ENCODE peak calls at places on chromosomes 4 and X, in eight cellular contexts. J is heart left ventricle, G is Peyer's patch, P is SJCRH30, Z is mesendoderm, S is foreskin fibroblast, R is IMR-90, H is fibroblast of lung. Y is an unnamed sample.

GRCh38 chrX:17553451-17553850 is 178.5 kb downstream of the NHS start:
- DNase-seq in R (peak; percentile 70), S (peak; percentile 76), P (no peak), G (no peak), Z (peak; percentile 36), H (peak; percentile 88), J (no peak), Y (no peak)

GRCh38 chrX:120653000-120653399 is 23.1 kb upstream of the C1GALT1C1 start:
- DNase-seq in P (peak; percentile 7), H (no peak), Z (peak; percentile 20), R (no peak), J (no peak), S (no peak), G (no peak), Y (no peak)

GRCh38 chr4:107050525-107051135 is 14.5 kb upstream of the DKK2 start:
- DNase-seq in J (no peak), G (no peak), P (no peak), R (peak; percentile 10), H (no peak), Z (peak; percentile 30), S (peak; percentile 12), Y (no peak)

GRCh38 chr4:92268642-92269041 is 35.1 kb upstream of the GRID2 start:
- DNase-seq in H (no peak), P (no peak), S (no peak), J (no peak), Z (no peak), G (no peak), R (no peak), Y (no peak)

GRCh38 chrX:20461576-20461975 is 194.9 kb upstream of the RPS6KA3 start:
- DNase-seq in S (peak; percentile 48), G (no peak), Z (no peak), R (peak; percentile 39), P (peak; percentile 62), J (no peak), H (peak; percentile 81), Y (no peak)

GRCh38 chr4:84849051-84849640 is 117.3 kb downstream of the WDFY3 start:
- DNase-seq in S (no peak), P (peak; percentile 85), G (no peak), H (no peak), J (no peak), Z (no peak), R (no peak), Y (no peak)

GRCh38 chr4:17511041-17511949 is 595 bp downstream of the QDPR start:
- DNase-seq in P (peak; percentile 57), S (peak; percentile 69), J (peak; percentile 81), Z (peak; percentile 55), H (peak; percentile 45), G (peak; percentile 63), R (peak; percentile 33), Y (peak; percentile 62)

GRCh38 chr4:101958547-101958946 is 168.0 kb downstream of the BANK1 start:
- DNase-seq in J (no peak), H (no peak), G (no peak), Z (no peak), R (no peak), S (no peak), P (no peak), Y (no peak)

GRCh38 chrX:154051210-154051810 is 31.6 kb upstream of the IRAK1 start:
- DNase-seq in S (peak; percentile 78), H (peak; percentile 43), R (peak; percentile 59), J (no peak), G (peak; percentile 83), P (peak; percentile 47), Z (peak; percentile 67), Y (peak; percentile 70)

GRCh38 chr4:61200195-61200990 is at the start of gene ADGRL3:
- DNase-seq in S (peak; percentile 54), J (peak; percentile 72), H (peak; percentile 60), P (peak; percentile 30), R (peak; percentile 6), G (no peak), Z (peak; percentile 94), Y (peak; percentile 26)

GRCh38 chr4:61201562-61202099 is 1.5 kb downstream of the ADGRL3 start:
- DNase-seq in S (peak; percentile 23), J (peak; percentile 68), P (peak; percentile 8), H (peak; percentile 7), R (no peak), Z (peak; percentile 36), G (no peak), Y (no peak)

GRCh38 chr4:61202100-61202637 is 2.0 kb downstream of the ADGRL3 start:
- DNase-seq in G (no peak), Z (peak; percentile 60), J (peak; percentile 59), H (peak; percentile 16), R (no peak), S (peak; percentile 17), P (peak; percentile 4), Y (no peak)

GRCh38 chr4:61200991-61201526 is 933 bp downstream of the ADGRL3 start:
- DNase-seq in Z (peak; percentile 74), P (peak; percentile 16), R (no peak), J (peak; percentile 66), G (no peak), S (peak; percentile 50), H (peak; percentile 40), Y (no peak)

GRCh38 chr4:61199869-61200194 is 294 bp upstream of the ADGRL3 start:
- DNase-seq in G (no peak), S (peak; percentile 1), Z (no peak), J (no peak), R (no peak), P (no peak), H (no peak), Y (no peak)
- H3K4me3 ChIP-seq in G (peak overlapping the region; percentile 53), S (no peak overlapping the region), Z (peak overlapping the region; percentile 44), J (peak overlapping the region; percentile 65), R (peak overlapping the region; percentile 62), P (peak overlapping the region; percentile 56), H (no peak overlapping the region), Y (peak overlapping the region; percentile 21)

GRCh38 chr4:165326831-165327210 is 648 bp upstream of the MSMO1 start:
- DNase-seq in S (peak; percentile 53), P (no peak), H (no peak), J (no peak), R (peak; percentile 9), Z (peak; percentile 68), G (peak; percentile 32), Y (no peak)

GRCh38 chr4:165327211-165328100 is at the start of gene MSMO1:
- DNase-seq in H (peak; percentile 99), R (peak; percentile 99), S (peak; percentile 100), J (peak; percentile 100), P (peak; percentile 96), Z (peak; percentile 100), G (peak; percentile 98), Y (peak; percentile 98)

GRCh38 chr4:165324918-165325304 is 2.6 kb upstream of the MSMO1 start:
- DNase-seq in P (no peak), R (no peak), G (no peak), S (no peak), H (no peak), Z (no peak), J (no peak), Y (no peak)

GRCh38 chr4:165324203-165324917 is 3.1 kb upstream of the MSMO1 start:
- DNase-seq in R (no peak), S (no peak), Z (no peak), J (no peak), G (no peak), P (no peak), H (no peak), Y (no peak)

GRCh38 chr4:165325732-165326512 is 1.5 kb upstream of the MSMO1 start:
- DNase-seq in G (no peak), P (no peak), H (peak; percentile 95), Z (peak; percentile 76), S (peak; percentile 87), R (peak; percentile 93), J (no peak), Y (no peak)
- H3K4me3 ChIP-seq in G (peak overlapping the region; percentile 82), P (peak overlapping the region; percentile 97), H (no peak overlapping the region), Z (no peak overlapping the region), S (peak overlapping the region; percentile 68), R (no peak overlapping the region), J (peak overlapping the region; percentile 91), Y (peak overlapping the region; percentile 95)

GRCh38 chr4:131450572-131451209 is 1698.4 kb upstream of the PCDH10 start:
- DNase-seq in Z (no peak), P (no peak), S (no peak), H (no peak), G (no peak), R (no peak), J (no peak), Y (no peak)
- H3K4me3 ChIP-seq in Z (no peak overlapping the region), P (no peak overlapping the region), S (no peak overlapping the region), H (no peak overlapping the region), G (no peak overlapping the region), R (no peak overlapping the region), J (no peak overlapping the region), Y (no peak overlapping the region)

DNA sequence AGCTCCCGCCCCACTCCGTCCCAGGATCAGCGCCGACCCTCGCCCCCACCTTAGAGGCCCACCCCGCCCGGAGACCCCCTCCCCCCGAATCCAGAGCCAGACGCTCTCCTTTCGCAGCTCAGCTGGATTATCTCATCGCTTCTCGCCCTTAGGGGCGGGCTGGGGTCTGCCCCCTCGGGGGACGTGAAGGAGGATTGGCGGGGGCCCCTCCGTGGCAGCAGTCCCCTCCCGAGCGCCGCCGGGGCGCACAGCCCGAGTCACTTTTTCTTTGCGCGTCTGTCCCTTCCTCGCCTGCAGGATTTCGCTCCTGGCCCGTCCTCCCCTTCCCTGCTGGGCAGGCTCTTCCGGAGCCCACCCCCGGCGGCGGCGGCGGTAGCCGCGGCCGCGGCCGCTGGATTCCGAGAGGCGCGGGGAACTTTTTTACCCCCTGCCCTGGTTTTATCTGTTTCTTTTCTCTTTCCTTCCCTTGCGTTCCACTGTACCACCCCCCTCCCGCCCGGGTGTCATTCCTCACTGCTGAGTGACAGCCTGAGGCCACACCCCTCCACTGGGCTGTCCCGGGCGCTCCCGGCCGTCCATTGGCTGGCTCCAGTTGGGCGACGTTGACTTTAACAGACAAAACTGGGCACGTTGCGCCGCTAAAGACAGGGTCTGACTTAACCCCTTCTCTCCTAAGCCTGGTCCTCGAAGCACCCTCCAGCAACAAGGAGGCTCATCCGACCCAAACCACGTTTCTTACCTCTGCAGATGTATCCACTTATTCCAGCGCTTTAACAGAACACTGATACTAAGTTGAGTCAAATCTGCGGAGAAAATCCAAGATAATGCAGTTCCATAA is 467 bp upstream of the NKX3-2 start:
- DNase-seq in P (peak; percentile 94), J (no peak), H (peak; percentile 48), G (no peak), Z (peak; percentile 97), S (peak; percentile 87), R (peak; percentile 64), Y (peak; percentile 76)
- H3K4me3 ChIP-seq in P (peak overlapping the region; percentile 76), J (peak overlapping the region; percentile 46), H (peak overlapping the region; percentile 60), G (peak overlapping the region; percentile 63), Z (peak overlapping the region; percentile 18), S (peak overlapping the region; percentile 55), R (peak overlapping the region; percentile 58), Y (peak overlapping the region; percentile 32)